ENCODE peak calls at places on chromosome 5, in ten cellular contexts. H is upper lobe of right lung, J is body of pancreas, Q is MM.1S, K is astrocyte, N is SK-N-SH, X is heart left ventricle, T is transverse colon, I is tibial artery, C is bronchial epithelial cell. L is an unnamed sample. For H3K27me3, the result is how much of the 10 kb centered on the place peaks cover.

GRCh38 chr5:141412853-141413539 is at the start of gene PCDHGA10:
- DNase-seq in J (peak), T (peak), N (no peak), Q (peak), C (peak), X (peak), K (peak), H (no peak), I (peak), L (peak)

GRCh38 chr5:151924564-151925395 is at the start of gene GLRA1:
- DNase-seq in K (peak), T (peak), Q (peak), N (peak), C (peak), I (no peak), H (peak), J (peak), X (peak), L (peak)

GRCh38 chr5:85952680-85953079 is 665.1 kb upstream of the COX7C start:
- DNase-seq in H (no peak), N (no peak), C (no peak), I (no peak), K (no peak), Q (no peak), J (no peak), X (no peak), T (no peak), L (no peak)

GRCh38 chr5:147628054-147628895 is 118.4 kb upstream of the DPYSL3 start:
- DNase-seq in N (peak), J (peak), X (no peak), I (no peak), Q (peak), H (no peak), T (peak), C (peak), K (peak), L (peak)

GRCh38 chr5:124825250-124825982 is 79.0 kb upstream of the ZNF608 start:
- DNase-seq in I (no peak), Q (no peak), J (no peak), H (no peak), T (peak), K (no peak), C (no peak), X (no peak), N (no peak), L (no peak)

GRCh38 chr5:158126442-158127399 is 267.8 kb upstream of the CLINT1 start:
- DNase-seq in I (no peak), N (no peak), Q (no peak), H (no peak), T (no peak), C (no peak), X (no peak), J (no peak), K (no peak), L (no peak)

GRCh38 chr5:61293051-61293450 is 39.0 kb upstream of the ZSWIM6 start:
- DNase-seq in N (no peak), H (no peak), Q (no peak), C (no peak), X (no peak), T (peak), I (no peak), K (no peak), J (peak), L (no peak)

GRCh38 chr5:15794117-15794985 is 294.4 kb downstream of the FBXL7 start:
- DNase-seq in H (no peak), K (peak), N (peak), I (no peak), T (no peak), C (peak), X (no peak), J (no peak), Q (peak), L (no peak)

GRCh38 chr5:67102708-67103107 is 93.9 kb downstream of the CD180 start:
- DNase-seq in Q (no peak), K (no peak), H (no peak), I (no peak), C (no peak), J (no peak), X (no peak), T (no peak), N (no peak), L (no peak)

GRCh38 chr5:109558952-109559351 is 130.8 kb upstream of the MAN2A1 start:
- DNase-seq in X (no peak), C (no peak), T (no peak), J (no peak), N (no peak), I (no peak), Q (no peak), H (no peak), K (no peak), L (no peak)

GRCh38 chr5:40409600-40409999 is 270.1 kb upstream of the PTGER4 start:
- DNase-seq in K (no peak), N (no peak), H (no peak), C (no peak), X (no peak), J (no peak), T (no peak), I (no peak), Q (no peak), L (no peak)

GRCh38 chr5:148186248-148187003 is 16.4 kb upstream of the SPINK6 start:
- DNase-seq in J (no peak), T (no peak), Q (peak), X (no peak), I (no peak), N (no peak), C (peak), K (peak), H (no peak), L (no peak)

GRCh38 chr5:128349044-128349629 is 188.9 kb downstream of the FBN2 start:
- DNase-seq in H (no peak), I (no peak), T (peak), C (peak), Q (no peak), K (peak), X (no peak), N (no peak), J (peak), L (no peak)

GRCh38 chr5:43006411-43007202 is 33.5 kb downstream of the ANXA2R start:
- DNase-seq in X (no peak), C (no peak), H (no peak), J (no peak), Q (no peak), T (no peak), I (no peak), K (peak), N (no peak), L (no peak)

GRCh38 chr5:78929833-78930232 is 55.3 kb downstream of the ARSB start:
- DNase-seq in K (no peak), I (no peak), Q (no peak), H (no peak), T (no peak), C (peak), N (no peak), J (no peak), X (no peak), L (no peak)

GRCh38 chr5:143148461-143149170 is 254.9 kb downstream of the NR3C1 start:
- DNase-seq in H (no peak), J (no peak), X (no peak), Q (no peak), I (peak), K (peak), T (no peak), N (no peak), C (peak), L (no peak)

GRCh38 chr5:72392326-72392733 is 72.2 kb downstream of the PTCD2 start:
- DNase-seq in J (no peak), K (peak), I (no peak), H (no peak), C (peak), X (no peak), N (no peak), Q (no peak), T (no peak), L (no peak)

GRCh38 chr5:58002318-58002717 is 457.6 kb downstream of the PLK2 start:
- DNase-seq in J (no peak), I (no peak), K (peak), H (no peak), Q (no peak), T (no peak), N (no peak), X (no peak), C (peak), L (no peak)

GRCh38 chr5:171483453-171484177 is 64.2 kb downstream of the FGF18 start:
- DNase-seq in I (peak), J (peak), Q (no peak), T (peak), K (peak), X (peak), H (no peak), N (peak), C (no peak), L (peak)

GRCh38 chr5:79189439-79190234 is 46.3 kb upstream of the JMY start:
- DNase-seq in H (no peak), K (no peak), X (no peak), T (no peak), C (no peak), N (peak), Q (no peak), J (no peak), I (no peak), L (no peak)

GRCh38 chr5:62538017-62538942 is 40.3 kb upstream of the LRRC70 start:
- DNase-seq in H (no peak), T (no peak), I (no peak), N (no peak), C (peak), J (no peak), Q (no peak), K (peak), X (no peak), L (no peak)

GRCh38 chr5:6547498-6547897 is 85.3 kb downstream of the NSUN2 start:
- DNase-seq in T (no peak), I (no peak), N (no peak), C (no peak), Q (no peak), X (no peak), J (no peak), H (no peak), K (no peak), L (no peak)
- H3K27me3 ChIP-seq in T (under half), I (under half), N (under half), C (under half), Q (under half), X (under half), J (under half), H (under half), K (under half), L (under half)

DNA sequence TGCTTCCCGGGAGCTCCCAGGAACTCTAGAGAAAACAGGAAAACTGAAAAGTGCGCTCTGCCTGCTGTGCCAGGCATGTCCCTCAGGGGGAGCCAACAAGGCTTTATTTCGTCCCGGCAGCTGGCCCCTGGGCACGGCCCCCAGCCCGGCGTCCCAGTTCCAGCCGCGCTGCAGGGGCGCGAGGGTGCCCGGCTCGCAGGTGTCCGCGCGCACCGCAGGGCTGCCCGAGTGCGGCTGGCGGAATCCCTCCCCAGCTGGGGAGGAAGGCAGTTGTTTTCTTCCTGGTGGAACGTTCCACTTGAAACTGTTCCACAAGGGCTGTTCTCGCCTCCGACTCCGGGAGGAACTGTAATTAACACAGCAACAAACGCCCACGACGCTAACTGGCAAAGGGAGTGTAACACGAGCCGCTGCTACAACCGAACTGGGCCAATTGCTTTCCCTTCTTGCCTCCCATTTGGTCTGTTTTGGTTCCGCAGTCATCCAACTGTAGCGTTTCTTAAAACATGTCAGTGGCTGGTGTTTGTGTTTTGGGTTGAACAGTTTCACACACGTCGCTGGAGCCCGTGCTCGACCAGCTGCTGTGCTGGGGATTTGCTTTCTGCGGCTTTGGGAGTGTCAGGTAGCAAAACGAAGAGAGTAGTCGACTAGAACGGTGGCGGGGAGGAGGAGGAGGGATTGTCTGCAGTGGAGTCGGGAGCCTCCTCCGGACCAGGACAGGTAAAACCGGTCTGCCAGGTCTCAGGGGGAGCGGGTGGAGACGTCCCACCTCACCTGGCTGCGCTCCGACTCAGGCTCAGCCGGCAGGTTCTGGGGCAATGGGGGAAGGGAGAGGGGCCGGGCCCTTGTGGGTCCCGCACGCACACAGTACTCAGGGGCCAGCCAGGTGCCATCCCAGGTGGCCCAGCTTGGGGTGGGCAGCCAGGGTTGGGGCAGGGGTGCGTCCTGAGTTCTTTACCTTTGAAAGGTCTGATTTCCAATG is 131.6 kb upstream of the NIPBL start:
- DNase-seq in X (peak), C (peak), I (peak), N (peak), H (peak), J (peak), K (peak), Q (peak), T (peak), L (peak)
- H3K27me3 ChIP-seq in X (under half), C (under half), I (under half), N (under half), H (under half), J (under half), K (under half), Q (under half), T (under half), L (under half)

DNA sequence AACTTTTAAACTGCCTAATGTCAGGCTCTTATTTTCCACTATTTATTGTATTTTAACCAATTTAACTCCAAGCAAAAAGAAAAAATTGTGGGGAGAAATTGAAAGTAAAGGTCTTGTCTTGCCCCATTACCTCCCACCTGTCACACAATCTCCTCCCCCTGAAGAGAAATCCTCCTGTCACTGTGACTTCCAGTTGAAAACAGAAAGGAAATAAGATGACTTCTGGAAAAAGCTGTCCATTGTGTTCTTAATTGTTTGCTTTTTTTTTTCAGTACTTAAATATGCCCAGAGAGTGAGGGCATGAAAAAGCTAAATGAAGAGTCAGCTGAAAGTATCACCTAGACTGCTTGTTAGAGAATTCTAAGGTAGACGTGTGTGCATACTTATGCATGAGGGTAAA is 5.6 kb downstream of the NR2F1-AS1 start:
- DNase-seq in J (no peak), H (no peak), X (no peak), N (no peak), T (no peak), K (no peak), I (no peak), Q (no peak), C (no peak), L (no peak)
- H3K27me3 ChIP-seq in J (under half), H (half or more), X (half or more), N (under half), T (half or more), K (under half), I (under half), Q (under half), C (under half), L (half or more)

GRCh38 chr5:7388553-7388952 is 7.4 kb upstream of the ADCY2 start:
- DNase-seq in I (no peak), C (no peak), Q (no peak), T (no peak), K (no peak), X (no peak), H (no peak), N (no peak), J (no peak), L (no peak)
- H3K27me3 ChIP-seq in I (under half), C (under half), Q (under half), T (under half), K (under half), X (under half), H (under half), N (under half), J (under half), L (under half)

GRCh38 chr5:135042595-135042994 is 8.6 kb upstream of the PITX1 start:
- DNase-seq in H (no peak), Q (no peak), N (no peak), X (peak), I (no peak), C (no peak), T (no peak), K (no peak), J (no peak), L (peak)
- H3K27me3 ChIP-seq in H (half or more), Q (under half), N (half or more), X (half or more), I (under half), C (under half), T (half or more), K (half or more), J (under half), L (half or more)

GRCh38 chr5:154614595-154614994 is 136.6 kb upstream of the HAND1 start:
- DNase-seq in H (no peak), K (no peak), Q (no peak), C (peak), J (no peak), T (no peak), N (no peak), X (no peak), I (no peak), L (no peak)
- H3K27me3 ChIP-seq in H (under half), K (under half), Q (under half), C (under half), J (under half), T (half or more), N (under half), X (under half), I (under half), L (under half)

GRCh38 chr5:1008451-1009358 is at the start of gene NKD2:
- DNase-seq in H (peak), X (peak), K (no peak), T (peak), N (peak), Q (peak), C (no peak), J (peak), I (peak), L (peak)
- H3K27me3 ChIP-seq in H (under half), X (under half), K (under half), T (half or more), N (half or more), Q (under half), C (under half), J (under half), I (half or more), L (half or more)

GRCh38 chr5:176859916-176860315 is 39.2 kb downstream of the HK3 start:
- DNase-seq in J (no peak), Q (no peak), C (no peak), T (no peak), N (no peak), X (no peak), H (no peak), I (no peak), K (no peak), L (no peak)
- H3K27me3 ChIP-seq in J (under half), Q (half or more), C (under half), T (under half), N (under half), X (under half), H (half or more), I (half or more), K (under half), L (under half)